ENCODE peak calls at places on chromosomes 1 and 21, in seven cellular contexts. Q, C, M, H, V, R and F are unnamed samples. For H3K36me3 and H3K9me3, the result is how much of the 10 kb centered on the place peaks cover.

GRCh38 chr1:22539510-22540118 is 23.7 kb upstream of the EPHA8 start:
- DNase-seq in R (no peak), Q (no peak), H (no peak), V (no peak), M (no peak), C (no peak), F (peak)

GRCh38 chr1:64163972-64164371 is 39.5 kb upstream of the UBE2U start:
- DNase-seq in Q (no peak), R (no peak), C (no peak), M (no peak), H (no peak), V (no peak), F (no peak)

GRCh38 chr21:40681164-40681859 is 165.6 kb downstream of the DSCAM start:
- DNase-seq in H (no peak), V (no peak), Q (no peak), M (no peak), R (no peak), C (no peak), F (no peak)

GRCh38 chr21:41016472-41016871 is 151.5 kb upstream of the BACE2 start:
- DNase-seq in R (no peak), H (no peak), C (no peak), M (no peak), Q (no peak), V (peak), F (no peak)

GRCh38 chr1:144101397-144102050 is 129.7 kb upstream of the FAM72C start:
- DNase-seq in R (peak), H (no peak), V (peak), M (peak), Q (peak), C (peak), F (no peak)

GRCh38 chr1:5351366-5351765 is 640.9 kb downstream of the NPHP4 start:
- DNase-seq in Q (no peak), V (no peak), H (no peak), R (no peak), M (no peak), C (no peak), F (peak)

GRCh38 chr1:162942903-162943567 is 82.1 kb upstream of the CCDC190 start:
- DNase-seq in M (no peak), C (peak), V (no peak), R (no peak), Q (no peak), H (no peak), F (no peak)

GRCh38 chr1:233509596-233509995 is 104.3 kb upstream of the KCNK1 start:
- DNase-seq in Q (no peak), H (no peak), V (no peak), C (no peak), M (no peak), R (no peak), F (no peak)

GRCh38 chr1:244289976-244290375 is 161.7 kb downstream of the ADSS2 start:
- DNase-seq in H (no peak), C (no peak), V (no peak), Q (no peak), M (no peak), R (no peak), F (no peak)

GRCh38 chr1:185534806-185535205 is 199.4 kb upstream of the HMCN1 start:
- DNase-seq in M (no peak), H (no peak), C (peak), V (no peak), Q (no peak), R (no peak), F (no peak)

GRCh38 chr1:217106231-217106630 is 383.0 kb upstream of the ESRRG start:
- DNase-seq in M (no peak), V (no peak), H (no peak), R (no peak), Q (peak), C (no peak), F (no peak)

GRCh38 chr1:113185463-113186104 is 112.6 kb downstream of the LRIG2 start:
- DNase-seq in V (no peak), C (no peak), M (no peak), Q (no peak), R (no peak), H (no peak), F (no peak)

GRCh38 chr1:41844255-41844654 is 74.5 kb downstream of the HIVEP3 start:
- DNase-seq in R (no peak), M (no peak), H (no peak), V (no peak), C (no peak), Q (no peak), F (no peak)

GRCh38 chr1:221716713-221717490 is 25.0 kb downstream of the DUSP10 start:
- DNase-seq in M (no peak), R (no peak), C (no peak), Q (no peak), H (no peak), V (no peak), F (no peak)

GRCh38 chr1:44259090-44259489 is 45.8 kb downstream of the DMAP1 start:
- DNase-seq in M (no peak), C (no peak), Q (no peak), V (no peak), R (no peak), H (no peak), F (no peak)

GRCh38 chr1:25867210-25867991 is 8.1 kb downstream of the PAQR7 start:
- DNase-seq in Q (no peak), H (no peak), C (peak), R (no peak), V (no peak), M (no peak), F (no peak)

GRCh38 chr1:156103521-156103947 is 11.0 kb upstream of the LMNA start:
- DNase-seq in R (no peak), M (no peak), V (peak), C (no peak), Q (peak), H (no peak), F (no peak)
- H3K4me3 ChIP-seq in R (no peak), M (no peak), V (peak), C (no peak), Q (peak), H (no peak), F (no peak)

DNA sequence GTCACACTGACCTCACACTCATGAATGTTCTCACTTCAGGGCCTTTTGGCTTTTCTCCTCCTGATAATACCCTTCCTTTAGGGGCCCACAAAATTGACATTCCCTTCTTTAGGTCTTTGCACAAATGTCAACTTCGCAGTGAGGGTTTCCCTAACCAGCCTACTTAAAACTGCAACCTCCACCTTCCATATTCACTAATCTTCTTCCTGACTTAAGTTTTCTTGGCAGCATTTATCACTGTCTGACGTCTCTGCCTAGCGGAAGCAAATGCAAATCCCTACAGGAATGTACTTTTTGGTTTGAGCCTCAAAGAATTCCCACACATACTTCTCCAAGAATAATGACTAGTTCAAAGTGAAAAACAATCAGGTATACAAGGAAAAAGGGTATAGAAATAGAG is 32.8 kb downstream of the INTS7 start:
- DNase-seq in Q (no peak), H (no peak), R (no peak), M (no peak), V (no peak), C (no peak), F (no peak)
- H3K36me3 ChIP-seq in Q (half or more), H (under half), R (under half), M (under half), V (under half), C (under half), F (half or more)

GRCh38 chr1:96730574-96731298 is 9.2 kb downstream of the PTBP2 start:
- DNase-seq in Q (no peak), M (no peak), V (no peak), R (no peak), C (no peak), H (no peak), F (no peak)
- H3K9me3 ChIP-seq in Q (under half), M (under half), V (under half), R (under half), C (under half), H (under half), F (under half)

GRCh38 chr1:19689856-19690255 is 25.2 kb downstream of the HTR6 start:
- DNase-seq in M (no peak), H (no peak), V (no peak), Q (no peak), R (no peak), C (no peak), F (peak)
- H3K4me3 ChIP-seq in M (peak), H (no peak), V (no peak), Q (no peak), R (no peak), C (no peak), F (no peak)

GRCh38 chr1:46284597-46285564 is 18.5 kb downstream of the LRRC41 start:
- DNase-seq in M (no peak), R (no peak), V (no peak), Q (no peak), C (no peak), H (no peak), F (no peak)

GRCh38 chr1:46288485-46289133 is 14.8 kb downstream of the LRRC41 start:
- DNase-seq in H (no peak), Q (no peak), V (peak), M (no peak), C (no peak), R (no peak), F (no peak)

GRCh38 chr1:46289976-46290375 is 13.4 kb downstream of the LRRC41 start:
- DNase-seq in V (no peak), C (no peak), R (no peak), M (no peak), Q (peak), H (no peak), F (no peak)

GRCh38 chr1:46289134-46289494 is 14.3 kb downstream of the LRRC41 start:
- DNase-seq in R (no peak), C (no peak), Q (no peak), H (no peak), V (no peak), M (no peak), F (no peak)

GRCh38 chr1:46285730-46286477 is 17.5 kb downstream of the LRRC41 start:
- DNase-seq in Q (no peak), M (peak), C (no peak), V (no peak), H (no peak), R (no peak), F (peak)
- H3K36me3 ChIP-seq in Q (half or more), M (under half), C (under half), V (under half), H (under half), R (half or more), F (half or more)